ENCODE peak calls at places on chromosomes 2 and 18, in seven cellular contexts. T is NB4, R is GM12892, F is H1, L is ovary, Q is A549, U is tibial nerve. G is an unnamed sample.

GRCh38 chr18:67515987-67516431 is 511 bp downstream of the DSEL start:
- DNase-seq in T (peak), R (peak), L (peak), F (no peak), U (peak), Q (peak), G (peak)

GRCh38 chr2:110702981-110703380 is 25.1 kb upstream of the BUB1 start:
- DNase-seq in U (no peak), L (no peak), F (no peak), Q (no peak), R (no peak), T (no peak), G (no peak)

GRCh38 chr2:159615936-159616733 is at the start of gene BAZ2B:
- DNase-seq in Q (peak), F (no peak), T (peak), R (peak), L (peak), U (no peak), G (peak)

GRCh38 chr2:226304308-226304707 is 495.3 kb downstream of the IRS1 start:
- DNase-seq in R (no peak), T (peak), U (no peak), Q (no peak), F (no peak), L (no peak), G (no peak)

GRCh38 chr2:38146302-38146916 is 70.5 kb upstream of the CYP1B1 start:
- DNase-seq in L (peak), Q (peak), T (peak), U (no peak), F (peak), R (no peak), G (peak)

GRCh38 chr2:10449838-10450691 is 1.9 kb upstream of the ODC1 start:
- DNase-seq in F (no peak), R (no peak), L (no peak), U (no peak), T (no peak), Q (peak), G (peak)

GRCh38 chr2:17733650-17734049 is 20.0 kb downstream of the SMC6 start:
- DNase-seq in F (no peak), Q (no peak), U (no peak), T (no peak), L (no peak), R (no peak), G (no peak)

GRCh38 chr2:74301262-74301661 is 42.0 kb downstream of the SLC4A5 start:
- DNase-seq in T (no peak), U (no peak), Q (no peak), L (no peak), R (no peak), F (no peak), G (no peak)

GRCh38 chr2:3504741-3505140 is 14.6 kb downstream of the ADI1 start:
- DNase-seq in T (no peak), L (no peak), F (no peak), U (no peak), R (no peak), Q (no peak), G (no peak)

GRCh38 chr2:225009768-225010167 is 32.5 kb downstream of the DOCK10 start:
- DNase-seq in U (no peak), L (no peak), R (no peak), T (no peak), F (no peak), Q (peak), G (no peak)

GRCh38 chr2:96157649-96158553 is 12.7 kb upstream of the DUSP2 start:
- DNase-seq in U (no peak), L (no peak), R (peak), Q (no peak), T (peak), F (no peak), G (peak)

GRCh38 chr2:190789074-190790004 is 91.3 kb upstream of the GLS start:
- DNase-seq in F (no peak), R (no peak), L (no peak), T (no peak), U (no peak), Q (no peak), G (no peak)

GRCh38 chr2:44753552-44754285 is 187.8 kb upstream of the SIX3 start:
- DNase-seq in Q (no peak), R (no peak), U (no peak), L (no peak), T (peak), F (no peak), G (no peak)

GRCh38 chr2:109238580-109238979 is 109.6 kb downstream of the SH3RF3 start:
- DNase-seq in T (peak), U (no peak), L (peak), R (peak), Q (no peak), F (no peak), G (peak)

GRCh38 chr2:99957724-99958123 is 184.7 kb downstream of the AFF3 start:
- DNase-seq in T (no peak), U (no peak), L (no peak), Q (no peak), R (no peak), F (no peak), G (no peak)

GRCh38 chr2:241010531-241011295 is 12.3 kb downstream of the SNED1 start:
- DNase-seq in T (no peak), Q (no peak), R (no peak), F (no peak), L (no peak), U (peak), G (peak)

GRCh38 chr2:121974919-121975654 is 219.6 kb downstream of the TSN start:
- DNase-seq in L (peak), R (peak), F (peak), T (peak), Q (peak), U (no peak), G (peak)

GRCh38 chr2:235157746-235158482 is 206.1 kb downstream of the SH3BP4 start:
- DNase-seq in T (no peak), U (no peak), R (no peak), F (no peak), L (no peak), Q (no peak), G (no peak)

GRCh38 chr2:229335877-229336346 is 64.8 kb upstream of the PID1 start:
- DNase-seq in F (no peak), R (no peak), L (no peak), Q (no peak), T (no peak), U (no peak), G (no peak)

GRCh38 chr2:223923976-223924375 is 21.2 kb downstream of the WDFY1 start:
- DNase-seq in R (no peak), U (no peak), T (no peak), L (no peak), F (no peak), Q (no peak), G (no peak)

GRCh38 chr2:85468704-85469349 is 50.3 kb downstream of the SH2D6 start:
- DNase-seq in R (no peak), L (no peak), T (no peak), U (no peak), Q (peak), F (peak), G (no peak)

GRCh38 chr2:200336980-200337615 is 30.6 kb downstream of the SPATS2L start:
- DNase-seq in L (no peak), F (no peak), Q (no peak), U (no peak), R (no peak), T (no peak), G (no peak)

GRCh38 chr18:72086421-72086820 is 457.7 kb downstream of the CBLN2 start:
- DNase-seq in Q (no peak), T (peak), U (no peak), R (no peak), L (no peak), F (no peak), G (no peak)

GRCh38 chr2:2232167-2232566 is 98.9 kb downstream of the MYT1L start:
- DNase-seq in F (no peak), Q (no peak), R (no peak), U (no peak), T (no peak), L (no peak), G (peak)

GRCh38 chr2:152875832-152876669 is 157.6 kb downstream of the ARL6IP6 start:
- DNase-seq in Q (no peak), U (no peak), F (no peak), L (no peak), T (no peak), R (no peak), G (no peak)

DNA sequence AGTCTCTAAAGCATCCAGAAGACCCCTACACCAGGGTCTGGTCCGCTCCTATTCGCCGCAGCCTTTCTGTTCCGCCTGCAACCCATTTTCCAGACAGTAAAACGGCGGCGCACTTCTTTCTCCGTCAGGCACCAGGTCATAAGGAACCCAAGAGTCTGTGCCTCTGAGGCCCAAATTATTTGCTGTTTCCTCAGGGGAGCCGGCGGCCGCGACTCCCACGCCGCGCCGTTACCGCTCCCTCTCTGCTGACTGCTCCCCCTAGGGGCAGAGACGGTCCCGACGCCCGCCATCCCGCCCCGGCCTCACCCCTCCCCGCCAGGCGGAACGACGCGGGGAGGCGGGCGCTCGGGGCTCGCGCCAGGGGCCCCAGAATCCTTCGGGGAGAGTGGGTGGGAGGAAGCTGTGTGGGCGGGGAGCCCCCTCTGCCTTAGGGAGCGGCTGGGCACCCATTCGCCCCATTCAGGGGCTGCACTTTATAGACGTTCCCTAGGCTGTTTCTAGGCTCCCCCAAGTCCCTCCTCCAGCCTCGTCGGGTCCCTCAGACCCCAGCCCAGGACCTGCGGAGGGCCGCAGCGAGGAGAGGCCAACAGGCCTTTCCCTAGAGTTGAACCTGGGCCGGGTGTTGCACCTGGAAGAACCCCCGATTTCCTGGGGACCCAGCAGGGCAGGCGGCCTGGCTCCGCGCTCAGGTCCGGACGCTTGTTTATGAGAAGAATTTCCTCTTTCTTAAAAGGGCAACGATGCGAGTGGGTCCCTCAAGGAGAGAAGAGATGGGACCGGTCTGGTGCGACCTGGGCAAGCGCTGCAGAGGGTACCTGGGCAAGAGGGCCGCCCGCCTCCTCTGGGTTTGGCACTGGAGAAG is 3.6 kb upstream of the CTDSP1 start:
- DNase-seq in Q (peak), L (peak), F (peak), U (peak), T (peak), R (peak), G (peak)
- TF ChIP-seq POLR2A in Q (no peak), L (peak), F (no peak), U (peak), T (peak), R (peak), G (peak)

GRCh38 chr18:45723921-45724320 is at the start of gene SLC14A1:
- DNase-seq in R (no peak), L (no peak), F (no peak), Q (no peak), U (no peak), T (no peak), G (no peak)
- TF ChIP-seq POLR2A in R (no peak), L (no peak), F (no peak), Q (no peak), U (no peak), T (no peak), G (no peak)

GRCh38 chr2:55693181-55694125 is at the start of gene PNPT1:
- DNase-seq in F (peak), T (peak), L (peak), R (peak), Q (peak), U (peak), G (peak)
- TF ChIP-seq POLR2A in F (peak), T (peak), L (peak), R (peak), Q (peak), U (no peak), G (peak)

GRCh38 chr2:24077535-24077877 is 1.4 kb upstream of the SF3B6 start:
- DNase-seq in T (no peak), F (no peak), R (no peak), U (no peak), Q (no peak), L (peak), G (no peak)
- TF ChIP-seq POLR2A in T (no peak), F (no peak), R (no peak), U (no peak), Q (no peak), L (no peak), G (no peak)

GRCh38 chr18:76354348-76354747 is 140.7 kb downstream of the ZNF516 start:
- DNase-seq in F (no peak), U (no peak), Q (no peak), R (no peak), T (no peak), L (peak), G (no peak)

GRCh38 chr18:76357585-76358265 is 137.3 kb downstream of the ZNF516 start:
- DNase-seq in Q (no peak), F (no peak), T (no peak), L (no peak), R (no peak), U (no peak), G (no peak)

GRCh38 chr18:76358774-76359173 is 136.3 kb downstream of the ZNF516 start:
- DNase-seq in R (no peak), Q (no peak), L (peak), U (no peak), T (no peak), F (no peak), G (no peak)

GRCh38 chr18:76357174-76357573 is 137.9 kb downstream of the ZNF516 start:
- DNase-seq in T (no peak), Q (no peak), F (no peak), R (no peak), U (no peak), L (no peak), G (no peak)

GRCh38 chr18:76356666-76357065 is 138.4 kb downstream of the ZNF516 start:
- DNase-seq in Q (no peak), F (no peak), U (no peak), T (no peak), L (peak), R (no peak), G (no peak)
- TF ChIP-seq POLR2A in Q (no peak), F (no peak), U (no peak), T (no peak), L (no peak), R (no peak), G (no peak)

GRCh38 chr2:39778233-39778632 is 825 bp downstream of the THUMPD2 start:
- DNase-seq in L (no peak), T (no peak), U (no peak), R (no peak), Q (peak), F (no peak), G (no peak)

GRCh38 chr2:39780825-39781600 is 2.0 kb upstream of the THUMPD2 start:
- DNase-seq in L (no peak), F (no peak), Q (no peak), U (no peak), T (peak), R (no peak), G (no peak)

GRCh38 chr2:39779926-39780325 is 868 bp upstream of the THUMPD2 start:
- DNase-seq in L (no peak), T (no peak), R (no peak), F (no peak), Q (no peak), U (no peak), G (no peak)

GRCh38 chr2:39781697-39782096 is 2.6 kb upstream of the THUMPD2 start:
- DNase-seq in R (no peak), F (no peak), T (peak), L (no peak), Q (no peak), U (no peak), G (no peak)

DNA sequence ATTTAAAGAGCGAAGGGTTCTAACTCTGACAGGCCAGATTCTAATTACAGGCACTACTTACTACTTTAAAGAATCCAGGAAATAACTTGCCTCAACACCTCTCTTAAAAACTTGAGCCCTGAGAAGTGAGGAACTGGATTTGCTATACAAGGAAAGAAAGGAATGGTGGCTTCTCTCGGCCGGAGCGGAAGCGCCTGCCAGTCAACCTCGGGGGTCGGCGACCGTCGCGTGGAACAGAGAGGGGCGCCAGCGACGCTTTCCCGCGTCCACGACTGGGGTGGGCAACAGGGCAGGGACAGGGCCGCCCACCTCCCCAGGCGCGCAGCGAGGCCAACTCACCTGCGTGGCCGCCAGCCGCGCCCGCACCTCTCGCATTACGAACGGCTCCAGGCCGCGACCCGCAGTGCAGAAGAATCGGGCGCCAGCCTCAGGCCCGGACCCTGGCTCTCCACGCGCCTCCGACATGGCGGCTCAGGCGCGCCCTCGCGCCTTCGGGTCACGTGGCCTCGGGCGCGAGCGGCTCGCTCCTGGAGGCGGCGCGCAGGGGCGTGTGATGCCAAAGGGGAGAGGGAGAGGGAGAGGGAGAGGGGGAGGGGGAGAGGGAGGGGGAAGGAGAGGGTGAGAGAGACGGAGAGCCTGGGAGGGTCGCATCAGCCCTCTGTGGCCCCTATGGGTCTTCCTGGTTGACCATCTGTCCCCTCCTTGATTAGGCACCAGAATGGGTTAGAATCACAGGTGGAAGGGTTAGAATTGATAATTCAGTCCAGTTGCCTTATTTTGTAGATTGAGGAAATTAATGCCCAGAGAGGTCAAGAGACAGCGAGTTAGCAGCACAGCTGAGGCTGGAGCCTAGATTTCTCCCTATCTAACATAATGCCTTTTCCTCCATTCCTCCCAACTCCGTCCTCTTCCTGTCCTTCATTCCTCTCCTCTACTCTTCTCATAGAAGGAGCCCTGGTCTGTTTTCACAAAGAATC is at the start of gene THUMPD2:
- DNase-seq in U (peak), T (peak), R (peak), L (peak), Q (peak), F (peak), G (peak)
- TF ChIP-seq POLR2A in U (peak), T (peak), R (peak), L (peak), Q (peak), F (peak), G (peak)

GRCh38 chr18:74370163-74370562 is 54.5 kb downstream of the C18orf63 start:
- DNase-seq in F (no peak), L (no peak), R (no peak), U (no peak), T (peak), Q (no peak), G (no peak)

GRCh38 chr18:74373428-74373827 is 57.8 kb downstream of the C18orf63 start:
- DNase-seq in L (no peak), F (no peak), Q (no peak), R (no peak), T (no peak), U (no peak), G (no peak)

GRCh38 chr18:74367905-74368304 is 52.3 kb downstream of the C18orf63 start:
- DNase-seq in Q (no peak), T (no peak), R (no peak), U (no peak), F (no peak), L (no peak), G (no peak)

DNA sequence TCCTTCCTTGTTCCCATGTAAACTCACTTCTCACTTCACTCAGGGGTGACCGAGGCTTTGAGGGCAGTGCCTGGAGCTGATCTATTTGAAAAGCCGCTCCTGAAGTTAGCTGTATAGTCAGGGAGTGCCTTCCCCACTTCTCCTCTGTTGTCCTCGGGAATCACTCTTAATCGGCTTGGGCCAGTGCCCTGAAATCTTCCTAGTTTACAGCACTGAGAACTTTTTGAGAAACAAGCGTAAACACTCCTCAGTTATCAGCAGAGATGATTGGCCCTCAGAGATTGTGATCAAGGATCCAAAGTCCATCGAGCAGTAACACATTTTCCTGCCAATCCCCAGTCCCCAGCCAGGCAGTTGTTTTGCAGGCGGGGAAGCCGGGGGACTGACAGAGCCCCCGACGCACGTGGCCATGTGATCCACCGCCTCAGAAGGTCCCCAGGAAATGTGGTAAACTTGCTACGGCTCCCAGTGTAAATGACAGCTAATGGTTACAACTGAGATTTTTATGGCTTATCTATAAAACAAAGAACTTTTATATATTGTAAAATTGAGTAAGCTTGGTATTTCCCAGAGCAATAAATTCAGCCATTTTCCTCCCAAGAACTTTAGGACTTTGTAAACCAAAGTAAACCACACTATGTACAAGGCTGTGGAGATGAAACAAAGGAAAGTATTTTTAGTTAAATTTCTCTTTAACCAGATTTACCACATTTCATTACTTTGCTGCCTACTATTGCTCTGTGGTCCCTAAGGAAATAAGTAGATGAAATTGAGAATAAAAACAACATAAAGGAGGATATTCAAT is 53.5 kb downstream of the C18orf63 start:
- DNase-seq in U (no peak), Q (no peak), R (no peak), T (no peak), F (no peak), L (no peak), G (no peak)
- TF ChIP-seq POLR2A in U (no peak), Q (no peak), R (no peak), T (no peak), F (no peak), L (no peak), G (no peak)

G was measured in upper lobe of left lung.